ENCODE peak calls at places on chromosomes 5 and 9, in eight cellular contexts. W is lower leg skin, O is fibroblast of lung, N is right atrium auricular region, E is sigmoid colon, L is brain microvascular endothelial cell, J is thoracic aorta, I is suprapubic skin. Y is an unnamed sample.

GRCh38 chr5:83472508-83473343 is 1.2 kb downstream of the VCAN start:
- DNase-seq in W (peak), O (peak), N (peak), E (peak), L (no peak), J (peak), I (peak), Y (peak)

GRCh38 chr5:112752335-112752734 is 14.7 kb downstream of the APC start:
- DNase-seq in W (no peak), O (no peak), N (no peak), E (no peak), L (no peak), J (no peak), I (no peak), Y (no peak)

GRCh38 chr9:110116543-110116885 is 91.4 kb downstream of the C9orf152 start:
- DNase-seq in W (no peak), O (peak), N (no peak), E (no peak), L (peak), J (no peak), I (no peak), Y (peak)

GRCh38 chr9:112174223-112174964 is 703 bp downstream of the SUSD1 start:
- DNase-seq in W (peak), O (peak), N (peak), E (no peak), L (no peak), J (no peak), I (no peak), Y (peak)

GRCh38 chr5:105726093-105726492 is 1944.6 kb downstream of the EFNA5 start:
- DNase-seq in W (no peak), O (no peak), N (no peak), E (no peak), L (no peak), J (no peak), I (no peak), Y (no peak)

GRCh38 chr5:132850066-132850465 is 16.2 kb downstream of the GDF9 start:
- DNase-seq in W (no peak), O (peak), N (no peak), E (no peak), L (peak), J (no peak), I (no peak), Y (peak)

GRCh38 chr5:1314564-1314982 is 19.7 kb upstream of the TERT start:
- DNase-seq in W (peak), O (no peak), N (no peak), E (peak), L (no peak), J (no peak), I (peak), Y (no peak)

GRCh38 chr5:60668715-60669304 is 31.2 kb downstream of the DEPDC1B start:
- DNase-seq in W (no peak), O (peak), N (no peak), E (no peak), L (no peak), J (no peak), I (no peak), Y (peak)

GRCh38 chr9:115883467-115884329 is 269.9 kb upstream of the PAPPA start:
- DNase-seq in W (no peak), O (peak), N (no peak), E (no peak), L (peak), J (no peak), I (no peak), Y (peak)

GRCh38 chr5:172533399-172534228 is 79.3 kb upstream of the SH3PXD2B start:
- DNase-seq in W (peak), O (peak), N (peak), E (peak), L (no peak), J (no peak), I (peak), Y (no peak)

GRCh38 chr5:75373862-75374261 is 36.8 kb downstream of the HMGCR start:
- DNase-seq in W (no peak), O (no peak), N (no peak), E (no peak), L (no peak), J (no peak), I (no peak), Y (no peak)

GRCh38 chr9:127979333-127980055 is 1.3 kb downstream of the EEIG1 start:
- DNase-seq in W (no peak), O (peak), N (peak), E (peak), L (no peak), J (no peak), I (no peak), Y (peak)

GRCh38 chr9:126622872-126623271 is 9.1 kb downstream of the LMX1B start:
- DNase-seq in W (no peak), O (no peak), N (no peak), E (no peak), L (no peak), J (no peak), I (no peak), Y (no peak)

GRCh38 chr5:177300971-177301370 is 2.5 kb downstream of the RAB24 start:
- DNase-seq in W (no peak), O (no peak), N (no peak), E (no peak), L (no peak), J (no peak), I (no peak), Y (no peak)

GRCh38 chr5:21263361-21263760 is 1275.4 kb upstream of the CDH18 start:
- DNase-seq in W (no peak), O (peak), N (no peak), E (no peak), L (peak), J (no peak), I (no peak), Y (no peak)

GRCh38 chr9:135883410-135884089 is 23.8 kb downstream of the CAMSAP1 start:
- DNase-seq in W (no peak), O (no peak), N (no peak), E (no peak), L (no peak), J (no peak), I (no peak), Y (no peak)

GRCh38 chr5:1008451-1009358 is at the start of gene NKD2:
- DNase-seq in W (peak), O (no peak), N (peak), E (peak), L (no peak), J (peak), I (peak), Y (no peak)

GRCh38 chr9:94929373-94929764 is 202.9 kb downstream of the AOPEP start:
- DNase-seq in W (peak), O (peak), N (no peak), E (no peak), L (peak), J (no peak), I (no peak), Y (no peak)

GRCh38 chr5:170113517-170113891 is 7.8 kb downstream of the FOXI1 start:
- DNase-seq in W (no peak), O (no peak), N (no peak), E (no peak), L (no peak), J (no peak), I (no peak), Y (no peak)

GRCh38 chr5:107673368-107674136 is 2.8 kb upstream of the EFNA5 start:
- DNase-seq in W (peak), O (peak), N (peak), E (peak), L (peak), J (peak), I (peak), Y (peak)

GRCh38 chr5:89628876-89629635 is 746.1 kb upstream of the MEF2C start:
- DNase-seq in W (no peak), O (peak), N (no peak), E (no peak), L (peak), J (no peak), I (no peak), Y (no peak)

GRCh38 chr9:105296889-105297288 is 52.4 kb downstream of the SLC44A1 start:
- DNase-seq in W (no peak), O (peak), N (no peak), E (no peak), L (peak), J (no peak), I (no peak), Y (peak)

GRCh38 chr5:53994148-53994547 is 316.2 kb downstream of the ARL15 start:
- DNase-seq in W (no peak), O (peak), N (no peak), E (no peak), L (no peak), J (no peak), I (no peak), Y (peak)

GRCh38 chr9:80797427-80797825 is 891.9 kb downstream of the TLE1 start:
- DNase-seq in W (no peak), O (no peak), N (no peak), E (no peak), L (no peak), J (no peak), I (no peak), Y (no peak)

GRCh38 chr9:37967681-37968080 is 63.8 kb upstream of the SLC25A51 start:
- DNase-seq in W (no peak), O (no peak), N (no peak), E (no peak), L (no peak), J (no peak), I (no peak), Y (no peak)

GRCh38 chr9:36878986-36879982 is 154.8 kb downstream of the PAX5 start:
- DNase-seq in W (no peak), O (no peak), N (no peak), E (peak), L (no peak), J (no peak), I (no peak), Y (no peak)

GRCh38 chr5:41508186-41508585 is 2.2 kb downstream of the PLCXD3 start:
- DNase-seq in W (no peak), O (peak), N (no peak), E (no peak), L (no peak), J (no peak), I (no peak), Y (peak)

GRCh38 chr5:26761040-26761439 is 277.3 kb downstream of the CDH9 start:
- DNase-seq in W (no peak), O (no peak), N (no peak), E (no peak), L (no peak), J (no peak), I (no peak), Y (no peak)

GRCh38 chr5:175795959-175796358 is 75.4 kb upstream of the CPLX2 start:
- DNase-seq in W (no peak), O (no peak), N (no peak), E (no peak), L (no peak), J (no peak), I (no peak), Y (no peak)

GRCh38 chr9:34929506-34930102 is 28.5 kb upstream of the PHF24 start:
- DNase-seq in W (no peak), O (peak), N (no peak), E (no peak), L (peak), J (no peak), I (no peak), Y (no peak)

GRCh38 chr9:3597792-3598191 is 72.0 kb upstream of the RFX3 start:
- DNase-seq in W (no peak), O (no peak), N (no peak), E (no peak), L (no peak), J (no peak), I (no peak), Y (no peak)

GRCh38 chr9:123997665-123998277 is 13.8 kb upstream of the LHX2 start:
- DNase-seq in W (peak), O (no peak), N (no peak), E (no peak), L (peak), J (no peak), I (no peak), Y (no peak)

GRCh38 chr5:169796731-169797130 is 159.7 kb downstream of the DOCK2 start:
- DNase-seq in W (no peak), O (peak), N (no peak), E (no peak), L (no peak), J (no peak), I (no peak), Y (no peak)

GRCh38 chr5:59198832-59199231 is 616.0 kb downstream of the RAB3C start:
- DNase-seq in W (no peak), O (no peak), N (no peak), E (no peak), L (no peak), J (no peak), I (no peak), Y (no peak)
- TF ChIP-seq CTCF in W (no peak), O (no peak), N (no peak), E (no peak), L (no peak), J (no peak), I (no peak), Y (no peak)

GRCh38 chr5:68261174-68262021 is 45.8 kb downstream of the PIK3R1 start:
- DNase-seq in W (no peak), O (peak), N (no peak), E (no peak), L (no peak), J (no peak), I (no peak), Y (peak)
- TF ChIP-seq CTCF in W (no peak), O (peak), N (no peak), E (peak), L (no peak), J (peak), I (peak), Y (peak)

GRCh38 chr9:86308687-86309086 is 26.3 kb upstream of the ISCA1 start:
- DNase-seq in W (no peak), O (peak), N (no peak), E (no peak), L (no peak), J (no peak), I (no peak), Y (no peak)
- TF ChIP-seq CTCF in W (no peak), O (no peak), N (no peak), E (no peak), L (no peak), J (no peak), I (no peak), Y (no peak)

DNA sequence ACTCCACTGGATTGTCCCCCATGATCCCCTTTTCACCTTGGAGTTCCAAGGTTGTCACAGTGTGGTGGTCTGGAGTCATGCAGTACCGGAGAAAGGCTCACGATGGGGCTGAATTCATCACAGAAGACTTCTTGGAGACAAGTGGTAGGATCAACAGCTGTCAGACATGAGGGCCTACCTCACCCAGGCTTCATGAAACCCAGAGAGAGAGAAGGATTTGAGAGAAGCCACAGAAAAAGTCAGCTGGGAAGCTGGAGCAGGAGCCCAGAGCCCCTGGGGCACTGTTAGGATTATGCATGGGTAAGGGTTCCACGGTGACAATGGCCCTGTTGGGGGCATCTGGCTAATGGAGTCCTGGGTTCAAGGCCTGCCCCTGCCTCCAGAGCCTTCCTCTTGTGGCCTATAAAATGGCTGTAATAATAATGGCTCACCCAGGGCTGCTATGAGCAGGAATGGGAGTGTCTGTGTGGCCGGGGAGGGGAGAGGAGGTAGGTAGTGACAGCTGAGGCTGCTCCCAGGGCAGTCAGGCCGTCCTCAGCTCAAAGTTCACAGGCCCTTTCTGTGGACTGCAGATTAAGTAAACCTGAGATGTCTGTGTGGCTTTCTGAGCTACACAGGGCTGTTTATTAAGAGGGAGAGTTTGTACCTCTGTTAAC is 910 bp downstream of the TRIM14 start:
- DNase-seq in W (no peak), O (peak), N (no peak), E (no peak), L (no peak), J (no peak), I (no peak), Y (peak)
- TF ChIP-seq CTCF in W (no peak), O (peak), N (no peak), E (no peak), L (peak), J (no peak), I (no peak), Y (peak)

GRCh38 chr5:95237324-95237723 is 47.6 kb downstream of the MCTP1 start:
- DNase-seq in W (no peak), O (no peak), N (no peak), E (no peak), L (no peak), J (no peak), I (no peak), Y (no peak)
- TF ChIP-seq CTCF in W (no peak), O (no peak), N (no peak), E (no peak), L (peak), J (no peak), I (no peak), Y (no peak)

DNA sequence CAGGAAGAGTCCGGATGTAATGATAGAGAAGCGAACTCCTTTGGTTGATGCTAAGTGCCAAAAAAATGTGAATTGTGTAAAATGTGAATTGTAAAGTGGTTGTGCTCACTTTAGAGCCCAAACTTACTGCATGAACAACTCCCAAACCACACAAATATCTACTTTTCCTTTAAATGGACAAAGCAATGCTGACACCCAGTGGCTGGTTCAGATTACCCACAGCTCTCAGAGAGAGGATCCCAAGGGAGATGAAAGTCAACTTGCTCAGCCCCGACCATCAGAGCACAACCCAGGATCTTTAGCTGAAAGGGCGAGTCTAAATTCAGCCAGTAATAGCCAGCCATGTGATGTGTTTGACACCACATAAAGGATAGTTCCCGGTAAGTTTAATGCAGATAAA is 133.7 kb downstream of the NMUR2 start:
- DNase-seq in W (no peak), O (no peak), N (no peak), E (no peak), L (peak), J (no peak), I (no peak), Y (no peak)
- TF ChIP-seq CTCF in W (no peak), O (no peak), N (no peak), E (no peak), L (no peak), J (peak), I (no peak), Y (peak)

DNA sequence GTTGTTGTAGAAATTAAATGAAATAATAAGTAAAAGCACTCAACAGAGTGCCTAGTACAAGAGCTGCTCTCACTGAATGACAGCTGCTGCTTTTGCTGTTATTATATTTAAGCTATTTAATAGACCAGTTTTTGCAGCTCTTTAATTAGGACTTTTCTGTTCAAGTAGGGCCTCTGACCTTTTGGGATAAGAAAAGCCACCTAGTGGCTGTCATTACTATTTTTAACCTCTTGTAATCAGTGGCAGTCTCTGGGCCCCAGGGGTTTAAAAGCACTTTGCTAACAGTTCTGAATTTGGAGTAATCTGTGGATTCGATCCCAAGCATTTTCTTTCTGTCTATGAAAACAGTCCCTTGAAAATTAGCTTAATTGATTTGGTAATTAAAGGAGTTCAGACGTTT is 121.1 kb downstream of the NUDT12 start:
- DNase-seq in W (no peak), O (no peak), N (no peak), E (no peak), L (no peak), J (no peak), I (no peak), Y (no peak)
- TF ChIP-seq CTCF in W (no peak), O (no peak), N (no peak), E (no peak), L (peak), J (no peak), I (no peak), Y (peak)

GRCh38 chr9:2120926-2121689 is 106.0 kb downstream of the SMARCA2 start:
- DNase-seq in W (no peak), O (peak), N (no peak), E (no peak), L (peak), J (no peak), I (no peak), Y (peak)
- TF ChIP-seq CTCF in W (no peak), O (peak), N (no peak), E (no peak), L (peak), J (peak), I (no peak), Y (peak)

GRCh38 chr5:180375291-180375690 is 22.2 kb upstream of the GFPT2 start:
- DNase-seq in W (no peak), O (no peak), N (no peak), E (no peak), L (no peak), J (no peak), I (no peak), Y (no peak)

GRCh38 chr5:180376511-180376910 is 23.4 kb upstream of the GFPT2 start:
- DNase-seq in W (no peak), O (no peak), N (no peak), E (no peak), L (no peak), J (no peak), I (no peak), Y (no peak)

GRCh38 chr5:180373475-180374269 is 20.5 kb upstream of the GFPT2 start:
- DNase-seq in W (no peak), O (no peak), N (no peak), E (no peak), L (no peak), J (no peak), I (no peak), Y (no peak)

GRCh38 chr5:180377556-180378197 is 24.5 kb upstream of the GFPT2 start:
- DNase-seq in W (no peak), O (no peak), N (no peak), E (no peak), L (no peak), J (no peak), I (no peak), Y (no peak)

GRCh38 chr5:180375955-180376354 is 22.8 kb upstream of the GFPT2 start:
- DNase-seq in W (no peak), O (no peak), N (no peak), E (no peak), L (no peak), J (no peak), I (no peak), Y (no peak)
- TF ChIP-seq CTCF in W (no peak), O (no peak), N (no peak), E (no peak), L (no peak), J (no peak), I (no peak), Y (no peak)